ENCODE peak calls at places on chromosomes 11 and 22, in four cellular contexts. One of them, this sample, is unnamed.
A peak's percentile ranks its signal among the peaks of the same experiment; 100 is the strongest.

GRCh38 chr11:64720167-64720566 is 2.8 kb downstream of the NRXN2 start:
- DNase-seq in K562: no peak
- DNase-seq in GM12878: no peak
- DNase-seq in HL-60: no peak
- DNase-seq in this sample: no peak

GRCh38 chr11:69260622-69261021 is 33.3 kb upstream of the MYEOV start:
- DNase-seq in K562: no peak
- DNase-seq in HL-60: no peak
- DNase-seq in GM12878: no peak
- DNase-seq in this sample: no peak

GRCh38 chr11:68303083-68303482 is 9.3 kb upstream of the LRP5 start:
- DNase-seq in GM12878: no peak
- DNase-seq in K562: no peak
- DNase-seq in HL-60: no peak
- DNase-seq in this sample: no peak

GRCh38 chr11:74138572-74138971 is 32.2 kb downstream of the C2CD3 start:
- DNase-seq in GM12878: no peak
- DNase-seq in K562: peak; percentile 36
- DNase-seq in HL-60: no peak
- DNase-seq in this sample: no peak

GRCh38 chr22:49768511-49768910 is 59.2 kb downstream of the BRD1 start:
- DNase-seq in GM12878: no peak
- DNase-seq in K562: no peak
- DNase-seq in HL-60: no peak
- DNase-seq in this sample: no peak

GRCh38 chr11:69249641-69250502 is 44.1 kb upstream of the MYEOV start:
- DNase-seq in HL-60: no peak
- DNase-seq in GM12878: no peak
- DNase-seq in K562: no peak
- DNase-seq in this sample: no peak

GRCh38 chr22:29684244-29684643 is 35.6 kb upstream of the CABP7 start:
- DNase-seq in K562: no peak
- DNase-seq in HL-60: no peak
- DNase-seq in GM12878: no peak
- DNase-seq in this sample: no peak

GRCh38 chr11:8202428-8203160 is 33.8 kb upstream of the RIC3 start:
- DNase-seq in K562: no peak
- DNase-seq in GM12878: no peak
- DNase-seq in HL-60: no peak
- DNase-seq in this sample: no peak

GRCh38 chr22:17009640-17010291 is 1.7 kb upstream of the GAB4 start:
- DNase-seq in K562: no peak
- DNase-seq in HL-60: no peak
- DNase-seq in GM12878: no peak
- DNase-seq in this sample: no peak

GRCh38 chr11:119590651-119591308 is 138.2 kb downstream of the NECTIN1 start:
- DNase-seq in GM12878: no peak
- DNase-seq in HL-60: no peak
- DNase-seq in K562: peak; percentile 24
- DNase-seq in this sample: no peak

GRCh38 chr11:28072321-28072720 is 35.6 kb downstream of the KIF18A start:
- DNase-seq in GM12878: no peak
- DNase-seq in K562: no peak
- DNase-seq in HL-60: no peak
- DNase-seq in this sample: no peak

GRCh38 chr22:43308451-43309235 is 34.5 kb downstream of the SCUBE1 start:
- DNase-seq in GM12878: no peak
- DNase-seq in K562: no peak
- DNase-seq in HL-60: no peak
- DNase-seq in this sample: no peak

GRCh38 chr11:126914941-126915340 is 85.6 kb downstream of the KIRREL3 start:
- DNase-seq in GM12878: no peak
- DNase-seq in HL-60: no peak
- DNase-seq in K562: no peak
- DNase-seq in this sample: no peak

GRCh38 chr22:27220349-27220748 is 563.0 kb downstream of the MIAT start:
- DNase-seq in K562: no peak
- DNase-seq in GM12878: no peak
- DNase-seq in HL-60: no peak
- DNase-seq in this sample: no peak

GRCh38 chr11:119629085-119629484 is 99.9 kb downstream of the NECTIN1 start:
- DNase-seq in K562: no peak
- DNase-seq in GM12878: no peak
- DNase-seq in HL-60: no peak
- DNase-seq in this sample: no peak

GRCh38 chr22:20859615-20860014 is 808 bp downstream of the SNAP29 start:
- DNase-seq in GM12878: no peak
- DNase-seq in K562: no peak
- DNase-seq in HL-60: no peak
- DNase-seq in this sample: no peak

GRCh38 chr11:47001666-47002285 is 65.2 kb downstream of the CSTPP1 start:
- DNase-seq in HL-60: peak; percentile 25
- DNase-seq in GM12878: no peak
- DNase-seq in K562: peak; percentile 12
- DNase-seq in this sample: no peak

GRCh38 chr22:38941488-38941987 is 15.9 kb upstream of the APOBEC3A start:
- DNase-seq in K562: no peak
- DNase-seq in HL-60: peak; percentile 25
- DNase-seq in GM12878: peak; percentile 88
- DNase-seq in this sample: no peak

GRCh38 chr11:4665424-4665823 is 21.6 kb downstream of the OR51E1 start:
- DNase-seq in HL-60: no peak
- DNase-seq in GM12878: no peak
- DNase-seq in K562: no peak
- DNase-seq in this sample: no peak

GRCh38 chr22:26483043-26483438 is 542 bp downstream of the HPS4 start:
- DNase-seq in K562: no peak
- DNase-seq in GM12878: no peak
- DNase-seq in HL-60: no peak
- DNase-seq in this sample: no peak

GRCh38 chr11:99973993-99974392 is 713.1 kb upstream of the ARHGAP42 start:
- DNase-seq in K562: no peak
- DNase-seq in GM12878: no peak
- DNase-seq in HL-60: no peak
- DNase-seq in this sample: no peak
- TF ChIP-seq SPI1 in K562: no peak
- TF ChIP-seq SPI1 in GM12878: no peak
- TF ChIP-seq SPI1 in HL-60: no peak
- TF ChIP-seq SPI1 in this sample: no peak

GRCh38 chr11:86449993-86450629 is 75.4 kb downstream of the CCDC81 start:
- DNase-seq in K562: no peak
- DNase-seq in HL-60: no peak
- DNase-seq in GM12878: no peak
- DNase-seq in this sample: no peak

GRCh38 chr11:86459002-86459385 is 84.3 kb downstream of the CCDC81 start:
- DNase-seq in HL-60: no peak
- DNase-seq in GM12878: no peak
- DNase-seq in K562: no peak
- DNase-seq in this sample: no peak

GRCh38 chr11:86456075-86456939 is 81.6 kb downstream of the CCDC81 start:
- DNase-seq in GM12878: peak; percentile 25
- DNase-seq in K562: peak; percentile 85
- DNase-seq in HL-60: peak; percentile 18
- DNase-seq in this sample: peak; percentile 42

GRCh38 chr11:86458294-86459001 is 83.8 kb downstream of the CCDC81 start:
- DNase-seq in HL-60: no peak
- DNase-seq in K562: no peak
- DNase-seq in GM12878: no peak
- DNase-seq in this sample: no peak

DNA sequence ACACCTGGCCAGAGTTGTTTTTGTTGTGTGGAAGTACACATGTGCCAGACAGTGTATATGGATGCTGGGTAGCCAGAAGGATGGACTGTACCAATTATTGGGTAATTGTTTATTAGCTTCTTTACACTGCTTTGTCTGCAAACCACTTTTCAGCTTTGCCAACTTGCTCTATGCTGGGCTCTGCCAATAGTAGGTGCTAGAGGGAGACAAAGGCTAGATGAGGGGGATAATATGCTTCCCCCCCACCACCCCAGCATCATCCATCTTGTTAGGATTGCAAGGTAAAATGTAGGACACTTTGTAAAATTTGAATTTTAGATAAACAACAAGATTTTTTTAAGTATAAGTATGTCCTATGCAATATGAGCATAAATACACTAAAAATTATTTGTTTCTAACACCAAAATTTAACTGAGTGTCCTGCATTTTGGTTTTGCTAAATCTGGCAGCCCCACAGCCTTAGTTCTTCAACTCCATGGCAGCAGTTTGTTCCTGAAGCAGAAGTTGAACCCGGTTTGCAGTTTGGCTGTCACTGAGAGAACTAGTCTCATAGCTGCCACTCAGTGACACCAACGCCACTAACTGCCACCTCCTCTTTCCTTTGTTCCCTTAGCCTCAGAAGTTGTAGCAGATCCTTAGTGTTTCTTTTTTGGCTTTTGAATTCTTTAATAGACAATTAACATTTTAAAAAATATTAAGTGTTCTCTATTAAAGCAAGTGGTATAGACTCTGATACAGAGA is 78.8 kb downstream of the CCDC81 start:
- DNase-seq in GM12878: no peak
- DNase-seq in HL-60: no peak
- DNase-seq in K562: no peak
- DNase-seq in this sample: no peak
- TF ChIP-seq POLR2AphosphoS5 in GM12878: no peak
- TF ChIP-seq POLR2AphosphoS5 in HL-60: no peak
- TF ChIP-seq POLR2AphosphoS5 in K562: no peak
- TF ChIP-seq POLR2AphosphoS5 in this sample: no peak

GRCh38 chr22:40714514-40714966 is 35.3 kb downstream of the MCHR1 start:
- DNase-seq in HL-60: no peak
- DNase-seq in GM12878: no peak
- DNase-seq in K562: no peak
- DNase-seq in this sample: no peak
- TF ChIP-seq SPI1 in HL-60: no peak
- TF ChIP-seq SPI1 in GM12878: no peak
- TF ChIP-seq SPI1 in K562: no peak
- TF ChIP-seq SPI1 in this sample: no peak

GRCh38 chr22:44358723-44359440 is 46.1 kb upstream of the SHISAL1 start:
- DNase-seq in GM12878: no peak
- DNase-seq in HL-60: no peak
- DNase-seq in K562: no peak
- DNase-seq in this sample: no peak

GRCh38 chr22:44360306-44360685 is 47.5 kb upstream of the SHISAL1 start:
- DNase-seq in K562: no peak
- DNase-seq in HL-60: no peak
- DNase-seq in GM12878: no peak
- DNase-seq in this sample: no peak

GRCh38 chr22:44359496-44360110 is 46.9 kb upstream of the SHISAL1 start:
- DNase-seq in K562: no peak
- DNase-seq in HL-60: no peak
- DNase-seq in GM12878: no peak
- DNase-seq in this sample: no peak

GRCh38 chr22:44357296-44357961 is 44.7 kb upstream of the SHISAL1 start:
- DNase-seq in GM12878: no peak
- DNase-seq in K562: no peak
- DNase-seq in HL-60: no peak
- DNase-seq in this sample: no peak

GRCh38 chr22:44357962-44358553 is 45.3 kb upstream of the SHISAL1 start:
- DNase-seq in HL-60: no peak
- DNase-seq in K562: no peak
- DNase-seq in GM12878: no peak
- DNase-seq in this sample: no peak
- TF ChIP-seq POLR2AphosphoS5 in HL-60: no peak
- TF ChIP-seq POLR2AphosphoS5 in K562: no peak
- TF ChIP-seq POLR2AphosphoS5 in GM12878: no peak
- TF ChIP-seq POLR2AphosphoS5 in this sample: no peak

DNA sequence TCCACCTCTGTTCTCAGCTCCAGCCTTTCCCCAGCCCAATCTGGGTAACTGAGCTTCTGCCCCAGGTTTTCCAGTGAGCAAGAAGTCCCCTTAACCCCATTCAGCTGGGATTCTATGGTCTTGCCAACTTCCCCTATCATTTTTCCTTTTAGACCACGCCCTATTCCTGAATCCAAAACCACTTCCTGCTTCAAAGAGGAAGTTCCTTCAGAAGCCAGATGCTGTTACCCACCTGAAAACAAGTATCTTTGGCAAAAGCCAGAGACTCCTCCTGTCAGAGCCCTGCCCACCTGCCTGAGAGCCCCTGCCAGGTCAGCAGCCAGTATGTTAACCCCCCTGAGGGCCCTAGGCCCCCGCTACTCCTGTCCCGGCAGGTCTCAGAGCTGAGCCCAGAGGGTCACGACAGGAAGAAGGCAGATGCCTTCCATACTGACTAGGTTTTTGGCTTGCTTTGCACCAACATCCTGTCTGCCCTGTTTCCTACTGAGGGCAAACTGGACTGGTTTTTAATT is 20.3 kb upstream of the MICAL2 start:
- DNase-seq in GM12878: no peak
- DNase-seq in K562: peak; percentile 32
- DNase-seq in HL-60: peak; percentile 85
- DNase-seq in this sample: no peak
- TF ChIP-seq SPI1 in GM12878: peak; percentile 5
- TF ChIP-seq SPI1 in K562: peak; percentile 88
- TF ChIP-seq SPI1 in HL-60: peak; percentile 71
- TF ChIP-seq SPI1 in this sample: no peak